ENCODE peak calls at places on chromosome 17, in seven cellular contexts. E is activated CD4-positive, CD25-positive, alpha-beta regulatory T cell treated with anti-CD3 and anti-CD28 coated beads, Interleukin-2, amount 50 U/mL, for 16 hours; V is SK-N-DZ; D is heart left ventricle; N is cerebellum; T is HFFc6; W is ACHN. J is an unnamed sample.

GRCh38 chr17:43226393-43226792 is 2.0 kb downstream of the CCDC200 start:
- DNase-seq in E (no peak), V (no peak), D (no peak), N (no peak), T (no peak), W (no peak), J (no peak)

GRCh38 chr17:31112001-31112661 is 17.4 kb downstream of the NF1 start:
- DNase-seq in E (no peak), V (no peak), D (no peak), N (no peak), T (peak), W (peak), J (no peak)

GRCh38 chr17:60315650-60316049 is 76.3 kb downstream of the USP32 start:
- DNase-seq in E (no peak), V (no peak), D (no peak), N (no peak), T (no peak), W (peak), J (no peak)

GRCh38 chr17:81436294-81436849 is 41.1 kb downstream of the BAHCC1 start:
- DNase-seq in E (no peak), V (peak), D (peak), N (no peak), T (no peak), W (no peak), J (no peak)

GRCh38 chr17:50445730-50446305 is 19.8 kb downstream of the ACSF2 start:
- DNase-seq in E (no peak), V (no peak), D (no peak), N (no peak), T (no peak), W (no peak), J (no peak)

GRCh38 chr17:9577402-9577709 is 914 bp downstream of the CFAP52 start:
- DNase-seq in E (no peak), V (no peak), D (no peak), N (no peak), T (no peak), W (no peak), J (no peak)

GRCh38 chr17:68320311-68320865 is 29.1 kb downstream of the ARSG start:
- DNase-seq in E (no peak), V (no peak), D (no peak), N (no peak), T (no peak), W (no peak), J (no peak)

GRCh38 chr17:7887482-7888183 is 956 bp upstream of the CHD3 start:
- DNase-seq in E (peak), V (peak), D (peak), N (peak), T (peak), W (peak), J (peak)

GRCh38 chr17:9408381-9408780 is 167.2 kb downstream of the STX8 start:
- DNase-seq in E (no peak), V (no peak), D (no peak), N (no peak), T (peak), W (peak), J (no peak)

GRCh38 chr17:55237826-55238196 is 26.9 kb upstream of the HLF start:
- DNase-seq in E (no peak), V (no peak), D (no peak), N (no peak), T (no peak), W (no peak), J (no peak)

GRCh38 chr17:37570527-37571093 is 38.6 kb downstream of the SYNRG start:
- DNase-seq in E (no peak), V (peak), D (no peak), N (peak), T (peak), W (peak), J (no peak)

GRCh38 chr17:47720754-47721533 is 12.1 kb upstream of the TBX21 start:
- DNase-seq in E (peak), V (no peak), D (no peak), N (no peak), T (peak), W (peak), J (no peak)

GRCh38 chr17:50101346-50102163 is 6.4 kb downstream of the PDK2 start:
- DNase-seq in E (no peak), V (peak), D (peak), N (no peak), T (peak), W (peak), J (no peak)

GRCh38 chr17:82056729-82057621 is 5.3 kb downstream of the GPS1 start:
- DNase-seq in E (no peak), V (no peak), D (peak), N (no peak), T (no peak), W (no peak), J (no peak)

GRCh38 chr17:38322156-38322779 is 21.5 kb downstream of the GPR179 start:
- DNase-seq in E (peak), V (peak), D (peak), N (peak), T (no peak), W (peak), J (peak)

GRCh38 chr17:57629470-57629869 is 115.6 kb downstream of the CCDC182 start:
- DNase-seq in E (no peak), V (no peak), D (no peak), N (no peak), T (peak), W (no peak), J (peak)

GRCh38 chr17:28747046-28747691 is 3.4 kb downstream of the TRAF4 start:
- DNase-seq in E (no peak), V (no peak), D (no peak), N (peak), T (no peak), W (no peak), J (no peak)

GRCh38 chr17:80263253-80264047 is 2.8 kb downstream of the RNF213 start:
- DNase-seq in E (peak), V (peak), D (peak), N (no peak), T (peak), W (peak), J (peak)

GRCh38 chr17:59800530-59800942 is 92.2 kb downstream of the TUBD1 start:
- DNase-seq in E (no peak), V (no peak), D (no peak), N (no peak), T (no peak), W (no peak), J (no peak)

GRCh38 chr17:51230306-51230705 is 29.5 kb downstream of the MBTD1 start:
- DNase-seq in E (no peak), V (no peak), D (no peak), N (no peak), T (no peak), W (no peak), J (no peak)

GRCh38 chr17:19244357-19244756 is 7.2 kb downstream of the EPN2 start:
- DNase-seq in E (no peak), V (no peak), D (no peak), N (no peak), T (no peak), W (no peak), J (no peak)

GRCh38 chr17:28390563-28390962 is 15.4 kb downstream of the SLC46A1 start:
- DNase-seq in E (no peak), V (no peak), D (no peak), N (no peak), T (no peak), W (no peak), J (no peak)

GRCh38 chr17:81932333-81932983 is 4.6 kb downstream of the PYCR1 start:
- DNase-seq in E (no peak), V (no peak), D (no peak), N (no peak), T (no peak), W (no peak), J (no peak)

GRCh38 chr17:41464682-41465081 is 2.5 kb downstream of the KRT32 start:
- DNase-seq in E (no peak), V (no peak), D (no peak), N (no peak), T (peak), W (peak), J (no peak)

GRCh38 chr17:72900542-72900941 is 191.9 kb downstream of the SLC39A11 start:
- DNase-seq in E (no peak), V (no peak), D (no peak), N (no peak), T (no peak), W (no peak), J (no peak)

GRCh38 chr17:40345161-40346034 is 19.1 kb downstream of the GJD3 start:
- DNase-seq in E (no peak), V (no peak), D (peak), N (no peak), T (peak), W (peak), J (no peak)

GRCh38 chr17:52938623-52939230 is 780.2 kb upstream of the CA10 start:
- DNase-seq in E (no peak), V (peak), D (no peak), N (no peak), T (no peak), W (no peak), J (no peak)